ENCODE peak calls at places on chromosomes 7 and 10, in eight cellular contexts. One of them, this sample, is unnamed.

GRCh38 chr7:100166966-100167911 is 1.2 kb downstream of the GAL3ST4 start:
- DNase-seq in GM12865: no peak
- DNase-seq in upper lobe of right lung: peak; percentile 61
- DNase-seq in hepatocyte: no peak
- DNase-seq in progenitor cell of endocrine pancreas: no peak
- DNase-seq in lung: no peak
- DNase-seq in GM13976: peak; percentile 46
- DNase-seq in tibial nerve: no peak
- DNase-seq in this sample: no peak

GRCh38 chr10:31299119-31299518 is 19.9 kb upstream of the ZEB1 start:
- DNase-seq in GM12865: peak; percentile 26
- DNase-seq in upper lobe of right lung: no peak
- DNase-seq in hepatocyte: no peak
- DNase-seq in progenitor cell of endocrine pancreas: no peak
- DNase-seq in lung: no peak
- DNase-seq in GM13976: no peak
- DNase-seq in tibial nerve: no peak
- DNase-seq in this sample: no peak

GRCh38 chr10:58241346-58241745 is 26.3 kb downstream of the IPMK start:
- DNase-seq in GM12865: no peak
- DNase-seq in upper lobe of right lung: no peak
- DNase-seq in hepatocyte: no peak
- DNase-seq in progenitor cell of endocrine pancreas: no peak
- DNase-seq in lung: no peak
- DNase-seq in GM13976: no peak
- DNase-seq in tibial nerve: no peak
- DNase-seq in this sample: no peak

GRCh38 chr7:94258856-94259255 is 135.8 kb upstream of the COL1A2 start:
- DNase-seq in GM12865: no peak
- DNase-seq in upper lobe of right lung: no peak
- DNase-seq in hepatocyte: no peak
- DNase-seq in progenitor cell of endocrine pancreas: no peak
- DNase-seq in lung: no peak
- DNase-seq in GM13976: no peak
- DNase-seq in tibial nerve: no peak
- DNase-seq in this sample: no peak

GRCh38 chr10:14588084-14588937 is 186.4 kb downstream of the FAM107B start:
- DNase-seq in GM12865: peak; percentile 86
- DNase-seq in upper lobe of right lung: no peak
- DNase-seq in hepatocyte: peak; percentile 70
- DNase-seq in progenitor cell of endocrine pancreas: no peak
- DNase-seq in lung: no peak
- DNase-seq in GM13976: peak; percentile 63
- DNase-seq in tibial nerve: no peak
- DNase-seq in this sample: no peak

GRCh38 chr10:31926154-31926553 is 2.5 kb downstream of the ARHGAP12 start:
- DNase-seq in GM12865: no peak
- DNase-seq in upper lobe of right lung: no peak
- DNase-seq in hepatocyte: no peak
- DNase-seq in progenitor cell of endocrine pancreas: no peak
- DNase-seq in lung: no peak
- DNase-seq in GM13976: no peak
- DNase-seq in tibial nerve: no peak
- DNase-seq in this sample: no peak

GRCh38 chr7:42189535-42189934 is 47.5 kb downstream of the GLI3 start:
- DNase-seq in GM12865: no peak
- DNase-seq in upper lobe of right lung: no peak
- DNase-seq in hepatocyte: no peak
- DNase-seq in progenitor cell of endocrine pancreas: no peak
- DNase-seq in lung: no peak
- DNase-seq in GM13976: no peak
- DNase-seq in tibial nerve: no peak
- DNase-seq in this sample: no peak

GRCh38 chr10:17950726-17951125 is 992 bp upstream of the SLC39A12 start:
- DNase-seq in GM12865: no peak
- DNase-seq in upper lobe of right lung: no peak
- DNase-seq in hepatocyte: no peak
- DNase-seq in progenitor cell of endocrine pancreas: no peak
- DNase-seq in lung: no peak
- DNase-seq in GM13976: no peak
- DNase-seq in tibial nerve: no peak
- DNase-seq in this sample: no peak

GRCh38 chr7:14073543-14073942 is 84.1 kb upstream of the ETV1 start:
- DNase-seq in GM12865: no peak
- DNase-seq in upper lobe of right lung: no peak
- DNase-seq in hepatocyte: no peak
- DNase-seq in progenitor cell of endocrine pancreas: no peak
- DNase-seq in lung: no peak
- DNase-seq in GM13976: no peak
- DNase-seq in tibial nerve: no peak
- DNase-seq in this sample: no peak

GRCh38 chr7:2518101-2518500 is 1.5 kb upstream of the LFNG start:
- DNase-seq in GM12865: no peak
- DNase-seq in upper lobe of right lung: no peak
- DNase-seq in hepatocyte: no peak
- DNase-seq in progenitor cell of endocrine pancreas: no peak
- DNase-seq in lung: no peak
- DNase-seq in GM13976: no peak
- DNase-seq in tibial nerve: no peak
- DNase-seq in this sample: no peak

GRCh38 chr7:26477381-26477780 is 185.7 kb downstream of the SNX10 start:
- DNase-seq in GM12865: no peak
- DNase-seq in upper lobe of right lung: no peak
- DNase-seq in hepatocyte: no peak
- DNase-seq in progenitor cell of endocrine pancreas: no peak
- DNase-seq in lung: no peak
- DNase-seq in GM13976: no peak
- DNase-seq in tibial nerve: no peak
- DNase-seq in this sample: no peak

GRCh38 chr7:100160067-100160466 is 1.5 kb upstream of the TRAPPC14 start:
- DNase-seq in GM12865: no peak
- DNase-seq in upper lobe of right lung: no peak
- DNase-seq in hepatocyte: no peak
- DNase-seq in progenitor cell of endocrine pancreas: no peak
- DNase-seq in lung: no peak
- DNase-seq in GM13976: no peak
- DNase-seq in tibial nerve: no peak
- DNase-seq in this sample: no peak

GRCh38 chr7:126185959-126186580 is 1066.7 kb downstream of the GRM8 start:
- DNase-seq in GM12865: no peak
- DNase-seq in upper lobe of right lung: no peak
- DNase-seq in hepatocyte: no peak
- DNase-seq in progenitor cell of endocrine pancreas: no peak
- DNase-seq in lung: no peak
- DNase-seq in GM13976: no peak
- DNase-seq in tibial nerve: no peak
- DNase-seq in this sample: no peak

GRCh38 chr7:39609462-39610149 is 13.8 kb upstream of the RALA start:
- DNase-seq in GM12865: peak; percentile 16
- DNase-seq in upper lobe of right lung: peak; percentile 73
- DNase-seq in hepatocyte: peak; percentile 32
- DNase-seq in progenitor cell of endocrine pancreas: peak; percentile 26
- DNase-seq in lung: no peak
- DNase-seq in GM13976: peak; percentile 66
- DNase-seq in tibial nerve: no peak
- DNase-seq in this sample: no peak

GRCh38 chr10:112672706-112673105 is 225.7 kb downstream of the VTI1A start:
- DNase-seq in GM12865: no peak
- DNase-seq in upper lobe of right lung: no peak
- DNase-seq in hepatocyte: no peak
- DNase-seq in progenitor cell of endocrine pancreas: no peak
- DNase-seq in lung: no peak
- DNase-seq in GM13976: no peak
- DNase-seq in tibial nerve: no peak
- DNase-seq in this sample: no peak

GRCh38 chr7:157684157-157684595 is 347.4 kb downstream of the DNAJB6 start:
- DNase-seq in GM12865: no peak
- DNase-seq in upper lobe of right lung: peak; percentile 41
- DNase-seq in hepatocyte: no peak
- DNase-seq in progenitor cell of endocrine pancreas: no peak
- DNase-seq in lung: no peak
- DNase-seq in GM13976: no peak
- DNase-seq in tibial nerve: no peak
- DNase-seq in this sample: no peak

GRCh38 chr7:158401826-158402225 is 185.8 kb downstream of the PTPRN2 start:
- DNase-seq in GM12865: no peak
- DNase-seq in upper lobe of right lung: no peak
- DNase-seq in hepatocyte: no peak
- DNase-seq in progenitor cell of endocrine pancreas: no peak
- DNase-seq in lung: no peak
- DNase-seq in GM13976: no peak
- DNase-seq in tibial nerve: no peak
- DNase-seq in this sample: no peak

GRCh38 chr10:132001238-132001977 is 19.7 kb upstream of the BNIP3 start:
- DNase-seq in GM12865: peak; percentile 14
- DNase-seq in upper lobe of right lung: peak; percentile 79
- DNase-seq in hepatocyte: no peak
- DNase-seq in progenitor cell of endocrine pancreas: no peak
- DNase-seq in lung: peak; percentile 55
- DNase-seq in GM13976: no peak
- DNase-seq in tibial nerve: no peak
- DNase-seq in this sample: no peak
- TF ChIP-seq CTCF in GM12865: no peak
- TF ChIP-seq CTCF in upper lobe of right lung: no peak
- TF ChIP-seq CTCF in hepatocyte: no peak
- TF ChIP-seq CTCF in progenitor cell of endocrine pancreas: no peak
- TF ChIP-seq CTCF in lung: no peak
- TF ChIP-seq CTCF in GM13976: no peak
- TF ChIP-seq CTCF in tibial nerve: no peak
- TF ChIP-seq CTCF in this sample: no peak

GRCh38 chr7:23100697-23101096 is 4.9 kb upstream of the KLHL7 start:
- DNase-seq in GM12865: no peak
- DNase-seq in upper lobe of right lung: no peak
- DNase-seq in hepatocyte: peak; percentile 15
- DNase-seq in progenitor cell of endocrine pancreas: no peak
- DNase-seq in lung: no peak
- DNase-seq in GM13976: no peak
- DNase-seq in tibial nerve: no peak
- DNase-seq in this sample: no peak
- TF ChIP-seq CTCF in GM12865: no peak
- TF ChIP-seq CTCF in upper lobe of right lung: no peak
- TF ChIP-seq CTCF in hepatocyte: no peak
- TF ChIP-seq CTCF in progenitor cell of endocrine pancreas: peak; percentile 46
- TF ChIP-seq CTCF in lung: no peak
- TF ChIP-seq CTCF in GM13976: no peak
- TF ChIP-seq CTCF in tibial nerve: no peak
- TF ChIP-seq CTCF in this sample: no peak

DNA sequence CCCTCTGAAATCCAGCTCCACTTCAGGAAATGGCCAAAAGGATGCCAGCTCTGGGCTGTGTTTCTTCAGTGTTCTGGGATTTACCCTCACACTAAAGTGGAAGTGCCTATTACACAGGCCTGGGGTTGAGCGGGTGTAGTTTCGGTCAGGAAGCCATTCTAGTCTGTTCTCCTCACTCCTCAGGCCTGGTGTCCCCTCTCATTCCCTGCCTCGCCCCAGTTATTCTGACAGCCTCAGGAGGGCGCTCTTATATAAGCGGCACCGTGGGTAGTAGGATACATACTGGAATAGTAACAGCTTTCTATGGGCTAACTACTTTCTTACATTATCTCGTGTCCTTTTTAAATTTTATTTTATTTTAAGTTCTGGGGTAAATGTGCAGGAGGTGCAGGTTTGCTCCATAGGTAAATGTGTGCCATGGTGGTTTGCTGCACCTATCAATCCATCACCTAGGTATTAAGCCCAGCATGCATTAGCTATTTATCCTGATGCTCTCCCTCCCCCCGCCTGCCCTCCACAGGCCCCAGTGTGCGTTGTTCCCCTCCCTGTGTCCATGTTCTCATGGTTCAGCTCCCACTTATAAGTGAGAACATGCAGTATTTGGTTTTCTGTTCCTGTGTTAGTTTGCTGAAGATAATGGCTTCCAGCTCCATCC is 12.2 kb upstream of the LGI1 start:
- DNase-seq in GM12865: peak; percentile 12
- DNase-seq in upper lobe of right lung: no peak
- DNase-seq in hepatocyte: no peak
- DNase-seq in progenitor cell of endocrine pancreas: no peak
- DNase-seq in lung: no peak
- DNase-seq in GM13976: no peak
- DNase-seq in tibial nerve: no peak
- DNase-seq in this sample: no peak
- TF ChIP-seq CTCF in GM12865: peak; percentile 25
- TF ChIP-seq CTCF in upper lobe of right lung: no peak
- TF ChIP-seq CTCF in hepatocyte: peak; percentile 36
- TF ChIP-seq CTCF in progenitor cell of endocrine pancreas: peak; percentile 44
- TF ChIP-seq CTCF in lung: no peak
- TF ChIP-seq CTCF in GM13976: peak; percentile 34
- TF ChIP-seq CTCF in tibial nerve: peak; percentile 32
- TF ChIP-seq CTCF in this sample: peak; percentile 60

GRCh38 chr7:155349601-155350331 is 52.1 kb downstream of the INSIG1 start:
- DNase-seq in GM12865: no peak
- DNase-seq in upper lobe of right lung: peak; percentile 68
- DNase-seq in hepatocyte: no peak
- DNase-seq in progenitor cell of endocrine pancreas: no peak
- DNase-seq in lung: no peak
- DNase-seq in GM13976: peak; percentile 62
- DNase-seq in tibial nerve: no peak
- DNase-seq in this sample: no peak
- TF ChIP-seq CTCF in GM12865: no peak
- TF ChIP-seq CTCF in upper lobe of right lung: no peak
- TF ChIP-seq CTCF in hepatocyte: no peak
- TF ChIP-seq CTCF in progenitor cell of endocrine pancreas: no peak
- TF ChIP-seq CTCF in lung: no peak
- TF ChIP-seq CTCF in GM13976: no peak
- TF ChIP-seq CTCF in tibial nerve: no peak
- TF ChIP-seq CTCF in this sample: no peak

This sample was measured in type B pancreatic cell.